ENCODE peak calls at places on chromosomes 13 and 19, in six cellular contexts. One of them, this sample, is unnamed.
A peak's percentile ranks its signal among the peaks of the same experiment; 100 is the strongest.

GRCh38 chr13:78398743-78399410 is 204.5 kb downstream of the POU4F1 start:
- DNase-seq in activated CD4-positive, alpha-beta T cell treated with anti-CD3 and anti-CD28 coated beads, Interleukin-2, amount 50 U/mL, for 24 hours: no peak
- DNase-seq in fibroblast of the aortic adventitia: no peak
- DNase-seq in posterior cingulate gyrus: no peak
- DNase-seq in neural crest cell: no peak
- DNase-seq in activated naive CD4-positive, alpha-beta T cell treated with anti-CD3 and anti-CD28 coated beads, Interleukin-2, amount 10 ng/mL, durations not matched to agents 7 days and 5 days: no peak
- DNase-seq in this sample: no peak

GRCh38 chr19:46813570-46814358 is 25.4 kb upstream of the SLC1A5 start:
- DNase-seq in activated CD4-positive, alpha-beta T cell treated with anti-CD3 and anti-CD28 coated beads, Interleukin-2, amount 50 U/mL, for 24 hours: no peak
- DNase-seq in fibroblast of the aortic adventitia: peak; percentile 37
- DNase-seq in posterior cingulate gyrus: no peak
- DNase-seq in activated naive CD4-positive, alpha-beta T cell treated with anti-CD3 and anti-CD28 coated beads, Interleukin-2, amount 10 ng/mL, durations not matched to agents 7 days and 5 days: no peak
- DNase-seq in neural crest cell: no peak
- DNase-seq in this sample: no peak

GRCh38 chr19:15841875-15842569 is 26.6 kb upstream of the OR10H1 start:
- DNase-seq in posterior cingulate gyrus: no peak
- DNase-seq in activated naive CD4-positive, alpha-beta T cell treated with anti-CD3 and anti-CD28 coated beads, Interleukin-2, amount 10 ng/mL, durations not matched to agents 7 days and 5 days: peak; percentile 27
- DNase-seq in activated CD4-positive, alpha-beta T cell treated with anti-CD3 and anti-CD28 coated beads, Interleukin-2, amount 50 U/mL, for 24 hours: no peak
- DNase-seq in neural crest cell: no peak
- DNase-seq in fibroblast of the aortic adventitia: no peak
- DNase-seq in this sample: no peak

GRCh38 chr19:7260161-7260560 is 34.1 kb downstream of the INSR start:
- DNase-seq in neural crest cell: no peak
- DNase-seq in posterior cingulate gyrus: peak; percentile 57
- DNase-seq in activated CD4-positive, alpha-beta T cell treated with anti-CD3 and anti-CD28 coated beads, Interleukin-2, amount 50 U/mL, for 24 hours: no peak
- DNase-seq in fibroblast of the aortic adventitia: no peak
- DNase-seq in activated naive CD4-positive, alpha-beta T cell treated with anti-CD3 and anti-CD28 coated beads, Interleukin-2, amount 10 ng/mL, durations not matched to agents 7 days and 5 days: no peak
- DNase-seq in this sample: no peak

GRCh38 chr19:41223431-41224234 is 4.6 kb downstream of the AXL start:
- DNase-seq in posterior cingulate gyrus: no peak
- DNase-seq in activated naive CD4-positive, alpha-beta T cell treated with anti-CD3 and anti-CD28 coated beads, Interleukin-2, amount 10 ng/mL, durations not matched to agents 7 days and 5 days: no peak
- DNase-seq in activated CD4-positive, alpha-beta T cell treated with anti-CD3 and anti-CD28 coated beads, Interleukin-2, amount 50 U/mL, for 24 hours: no peak
- DNase-seq in fibroblast of the aortic adventitia: peak; percentile 77
- DNase-seq in neural crest cell: no peak
- DNase-seq in this sample: peak; percentile 67

GRCh38 chr19:16888629-16889371 is at the start of gene F2RL3:
- DNase-seq in posterior cingulate gyrus: no peak
- DNase-seq in activated CD4-positive, alpha-beta T cell treated with anti-CD3 and anti-CD28 coated beads, Interleukin-2, amount 50 U/mL, for 24 hours: no peak
- DNase-seq in activated naive CD4-positive, alpha-beta T cell treated with anti-CD3 and anti-CD28 coated beads, Interleukin-2, amount 10 ng/mL, durations not matched to agents 7 days and 5 days: peak; percentile 39
- DNase-seq in fibroblast of the aortic adventitia: no peak
- DNase-seq in neural crest cell: no peak
- DNase-seq in this sample: no peak

GRCh38 chr13:50809133-50810090 is 34.1 kb downstream of the DLEU7 start:
- DNase-seq in activated CD4-positive, alpha-beta T cell treated with anti-CD3 and anti-CD28 coated beads, Interleukin-2, amount 50 U/mL, for 24 hours: no peak
- DNase-seq in activated naive CD4-positive, alpha-beta T cell treated with anti-CD3 and anti-CD28 coated beads, Interleukin-2, amount 10 ng/mL, durations not matched to agents 7 days and 5 days: no peak
- DNase-seq in posterior cingulate gyrus: no peak
- DNase-seq in fibroblast of the aortic adventitia: no peak
- DNase-seq in neural crest cell: no peak
- DNase-seq in this sample: no peak

GRCh38 chr13:78657699-78658629 is 991 bp downstream of the OBI1 start:
- DNase-seq in posterior cingulate gyrus: no peak
- DNase-seq in activated CD4-positive, alpha-beta T cell treated with anti-CD3 and anti-CD28 coated beads, Interleukin-2, amount 50 U/mL, for 24 hours: no peak
- DNase-seq in neural crest cell: no peak
- DNase-seq in activated naive CD4-positive, alpha-beta T cell treated with anti-CD3 and anti-CD28 coated beads, Interleukin-2, amount 10 ng/mL, durations not matched to agents 7 days and 5 days: no peak
- DNase-seq in fibroblast of the aortic adventitia: peak; percentile 16
- DNase-seq in this sample: peak; percentile 51

GRCh38 chr13:80586356-80586755 is 245.4 kb upstream of the SPRY2 start:
- DNase-seq in activated CD4-positive, alpha-beta T cell treated with anti-CD3 and anti-CD28 coated beads, Interleukin-2, amount 50 U/mL, for 24 hours: no peak
- DNase-seq in neural crest cell: no peak
- DNase-seq in activated naive CD4-positive, alpha-beta T cell treated with anti-CD3 and anti-CD28 coated beads, Interleukin-2, amount 10 ng/mL, durations not matched to agents 7 days and 5 days: no peak
- DNase-seq in fibroblast of the aortic adventitia: peak; percentile 27
- DNase-seq in posterior cingulate gyrus: no peak
- DNase-seq in this sample: no peak

GRCh38 chr13:30766957-30767603 is 31.7 kb downstream of the ALOX5AP start:
- DNase-seq in activated CD4-positive, alpha-beta T cell treated with anti-CD3 and anti-CD28 coated beads, Interleukin-2, amount 50 U/mL, for 24 hours: no peak
- DNase-seq in posterior cingulate gyrus: no peak
- DNase-seq in activated naive CD4-positive, alpha-beta T cell treated with anti-CD3 and anti-CD28 coated beads, Interleukin-2, amount 10 ng/mL, durations not matched to agents 7 days and 5 days: no peak
- DNase-seq in neural crest cell: no peak
- DNase-seq in fibroblast of the aortic adventitia: no peak
- DNase-seq in this sample: no peak

GRCh38 chr13:110426745-110427144 is 119.7 kb downstream of the COL4A2 start:
- DNase-seq in fibroblast of the aortic adventitia: no peak
- DNase-seq in posterior cingulate gyrus: no peak
- DNase-seq in neural crest cell: no peak
- DNase-seq in activated naive CD4-positive, alpha-beta T cell treated with anti-CD3 and anti-CD28 coated beads, Interleukin-2, amount 10 ng/mL, durations not matched to agents 7 days and 5 days: no peak
- DNase-seq in activated CD4-positive, alpha-beta T cell treated with anti-CD3 and anti-CD28 coated beads, Interleukin-2, amount 50 U/mL, for 24 hours: no peak
- DNase-seq in this sample: no peak

GRCh38 chr19:51687791-51688664 is 5.1 kb upstream of the SPACA6 start:
- DNase-seq in activated CD4-positive, alpha-beta T cell treated with anti-CD3 and anti-CD28 coated beads, Interleukin-2, amount 50 U/mL, for 24 hours: no peak
- DNase-seq in posterior cingulate gyrus: peak; percentile 91
- DNase-seq in activated naive CD4-positive, alpha-beta T cell treated with anti-CD3 and anti-CD28 coated beads, Interleukin-2, amount 10 ng/mL, durations not matched to agents 7 days and 5 days: no peak
- DNase-seq in neural crest cell: no peak
- DNase-seq in fibroblast of the aortic adventitia: peak; percentile 56
- DNase-seq in this sample: no peak

GRCh38 chr13:112995395-112996091 is 26.5 kb downstream of the MCF2L start:
- DNase-seq in neural crest cell: no peak
- DNase-seq in posterior cingulate gyrus: no peak
- DNase-seq in fibroblast of the aortic adventitia: no peak
- DNase-seq in activated CD4-positive, alpha-beta T cell treated with anti-CD3 and anti-CD28 coated beads, Interleukin-2, amount 50 U/mL, for 24 hours: no peak
- DNase-seq in activated naive CD4-positive, alpha-beta T cell treated with anti-CD3 and anti-CD28 coated beads, Interleukin-2, amount 10 ng/mL, durations not matched to agents 7 days and 5 days: no peak
- DNase-seq in this sample: no peak

GRCh38 chr13:46595918-46596315 is 42.9 kb downstream of the LRCH1 start:
- DNase-seq in neural crest cell: no peak
- DNase-seq in fibroblast of the aortic adventitia: no peak
- DNase-seq in posterior cingulate gyrus: no peak
- DNase-seq in activated CD4-positive, alpha-beta T cell treated with anti-CD3 and anti-CD28 coated beads, Interleukin-2, amount 50 U/mL, for 24 hours: no peak
- DNase-seq in activated naive CD4-positive, alpha-beta T cell treated with anti-CD3 and anti-CD28 coated beads, Interleukin-2, amount 10 ng/mL, durations not matched to agents 7 days and 5 days: no peak
- DNase-seq in this sample: no peak

GRCh38 chr19:3818479-3818878 is 32.3 kb upstream of the MATK start:
- DNase-seq in fibroblast of the aortic adventitia: peak; percentile 14
- DNase-seq in activated naive CD4-positive, alpha-beta T cell treated with anti-CD3 and anti-CD28 coated beads, Interleukin-2, amount 10 ng/mL, durations not matched to agents 7 days and 5 days: no peak
- DNase-seq in neural crest cell: no peak
- DNase-seq in posterior cingulate gyrus: no peak
- DNase-seq in activated CD4-positive, alpha-beta T cell treated with anti-CD3 and anti-CD28 coated beads, Interleukin-2, amount 50 U/mL, for 24 hours: peak; percentile 49
- DNase-seq in this sample: no peak

GRCh38 chr13:89279374-89279773 is 1608.2 kb downstream of the SLITRK5 start:
- DNase-seq in posterior cingulate gyrus: no peak
- DNase-seq in activated CD4-positive, alpha-beta T cell treated with anti-CD3 and anti-CD28 coated beads, Interleukin-2, amount 50 U/mL, for 24 hours: no peak
- DNase-seq in fibroblast of the aortic adventitia: no peak
- DNase-seq in activated naive CD4-positive, alpha-beta T cell treated with anti-CD3 and anti-CD28 coated beads, Interleukin-2, amount 10 ng/mL, durations not matched to agents 7 days and 5 days: no peak
- DNase-seq in neural crest cell: no peak
- DNase-seq in this sample: no peak

GRCh38 chr19:11070123-11070522 is 19.1 kb upstream of the LDLR start:
- DNase-seq in fibroblast of the aortic adventitia: no peak
- DNase-seq in posterior cingulate gyrus: no peak
- DNase-seq in neural crest cell: no peak
- DNase-seq in activated naive CD4-positive, alpha-beta T cell treated with anti-CD3 and anti-CD28 coated beads, Interleukin-2, amount 10 ng/mL, durations not matched to agents 7 days and 5 days: no peak
- DNase-seq in activated CD4-positive, alpha-beta T cell treated with anti-CD3 and anti-CD28 coated beads, Interleukin-2, amount 50 U/mL, for 24 hours: no peak
- DNase-seq in this sample: no peak

GRCh38 chr19:4575978-4576933 is 16.8 kb upstream of the SEMA6B start:
- DNase-seq in activated CD4-positive, alpha-beta T cell treated with anti-CD3 and anti-CD28 coated beads, Interleukin-2, amount 50 U/mL, for 24 hours: peak; percentile 46
- DNase-seq in activated naive CD4-positive, alpha-beta T cell treated with anti-CD3 and anti-CD28 coated beads, Interleukin-2, amount 10 ng/mL, durations not matched to agents 7 days and 5 days: peak; percentile 80
- DNase-seq in posterior cingulate gyrus: peak; percentile 91
- DNase-seq in neural crest cell: peak; percentile 88
- DNase-seq in fibroblast of the aortic adventitia: peak; percentile 60
- DNase-seq in this sample: no peak

GRCh38 chr19:35342430-35342829 is 5.3 kb upstream of the FFAR1 start:
- DNase-seq in activated naive CD4-positive, alpha-beta T cell treated with anti-CD3 and anti-CD28 coated beads, Interleukin-2, amount 10 ng/mL, durations not matched to agents 7 days and 5 days: no peak
- DNase-seq in neural crest cell: no peak
- DNase-seq in posterior cingulate gyrus: peak; percentile 67
- DNase-seq in activated CD4-positive, alpha-beta T cell treated with anti-CD3 and anti-CD28 coated beads, Interleukin-2, amount 50 U/mL, for 24 hours: no peak
- DNase-seq in fibroblast of the aortic adventitia: no peak
- DNase-seq in this sample: no peak

GRCh38 chr19:17097593-17098126 is 22.1 kb downstream of the MYO9B start:
- DNase-seq in fibroblast of the aortic adventitia: peak; percentile 46
- DNase-seq in activated CD4-positive, alpha-beta T cell treated with anti-CD3 and anti-CD28 coated beads, Interleukin-2, amount 50 U/mL, for 24 hours: no peak
- DNase-seq in neural crest cell: no peak
- DNase-seq in posterior cingulate gyrus: no peak
- DNase-seq in activated naive CD4-positive, alpha-beta T cell treated with anti-CD3 and anti-CD28 coated beads, Interleukin-2, amount 10 ng/mL, durations not matched to agents 7 days and 5 days: no peak
- DNase-seq in this sample: no peak

GRCh38 chr19:4878491-4878968 is 11.1 kb upstream of the PLIN3 start:
- DNase-seq in activated CD4-positive, alpha-beta T cell treated with anti-CD3 and anti-CD28 coated beads, Interleukin-2, amount 50 U/mL, for 24 hours: no peak
- DNase-seq in activated naive CD4-positive, alpha-beta T cell treated with anti-CD3 and anti-CD28 coated beads, Interleukin-2, amount 10 ng/mL, durations not matched to agents 7 days and 5 days: no peak
- DNase-seq in posterior cingulate gyrus: no peak
- DNase-seq in fibroblast of the aortic adventitia: no peak
- DNase-seq in neural crest cell: no peak
- DNase-seq in this sample: no peak

GRCh38 chr19:797528-798414 is 519 bp downstream of the PTBP1 start:
- DNase-seq in fibroblast of the aortic adventitia: peak; percentile 83
- DNase-seq in neural crest cell: peak; percentile 76
- DNase-seq in activated CD4-positive, alpha-beta T cell treated with anti-CD3 and anti-CD28 coated beads, Interleukin-2, amount 50 U/mL, for 24 hours: peak; percentile 84
- DNase-seq in activated naive CD4-positive, alpha-beta T cell treated with anti-CD3 and anti-CD28 coated beads, Interleukin-2, amount 10 ng/mL, durations not matched to agents 7 days and 5 days: peak; percentile 90
- DNase-seq in posterior cingulate gyrus: peak; percentile 95
- DNase-seq in this sample: no peak

GRCh38 chr13:46386996-46387851 is at the start of gene RUBCNL:
- DNase-seq in fibroblast of the aortic adventitia: no peak
- DNase-seq in posterior cingulate gyrus: peak; percentile 94
- DNase-seq in activated CD4-positive, alpha-beta T cell treated with anti-CD3 and anti-CD28 coated beads, Interleukin-2, amount 50 U/mL, for 24 hours: no peak
- DNase-seq in neural crest cell: peak; percentile 53
- DNase-seq in activated naive CD4-positive, alpha-beta T cell treated with anti-CD3 and anti-CD28 coated beads, Interleukin-2, amount 10 ng/mL, durations not matched to agents 7 days and 5 days: peak; percentile 34
- DNase-seq in this sample: no peak

GRCh38 chr19:34671972-34672371 is 5.0 kb downstream of the SCGB2B2 start:
- DNase-seq in posterior cingulate gyrus: no peak
- DNase-seq in neural crest cell: no peak
- DNase-seq in activated CD4-positive, alpha-beta T cell treated with anti-CD3 and anti-CD28 coated beads, Interleukin-2, amount 50 U/mL, for 24 hours: no peak
- DNase-seq in activated naive CD4-positive, alpha-beta T cell treated with anti-CD3 and anti-CD28 coated beads, Interleukin-2, amount 10 ng/mL, durations not matched to agents 7 days and 5 days: no peak
- DNase-seq in fibroblast of the aortic adventitia: no peak
- DNase-seq in this sample: no peak

GRCh38 chr13:51729853-51730553 is 74.0 kb downstream of the DHRS12 start:
- DNase-seq in fibroblast of the aortic adventitia: peak; percentile 84
- DNase-seq in activated naive CD4-positive, alpha-beta T cell treated with anti-CD3 and anti-CD28 coated beads, Interleukin-2, amount 10 ng/mL, durations not matched to agents 7 days and 5 days: peak; percentile 28
- DNase-seq in neural crest cell: no peak
- DNase-seq in posterior cingulate gyrus: no peak
- DNase-seq in activated CD4-positive, alpha-beta T cell treated with anti-CD3 and anti-CD28 coated beads, Interleukin-2, amount 50 U/mL, for 24 hours: peak; percentile 23
- DNase-seq in this sample: no peak

GRCh38 chr13:108268713-108269112 is 805 bp upstream of the TNFSF13B start:
- DNase-seq in posterior cingulate gyrus: no peak
- DNase-seq in activated naive CD4-positive, alpha-beta T cell treated with anti-CD3 and anti-CD28 coated beads, Interleukin-2, amount 10 ng/mL, durations not matched to agents 7 days and 5 days: no peak
- DNase-seq in fibroblast of the aortic adventitia: no peak
- DNase-seq in activated CD4-positive, alpha-beta T cell treated with anti-CD3 and anti-CD28 coated beads, Interleukin-2, amount 50 U/mL, for 24 hours: no peak
- DNase-seq in neural crest cell: no peak
- DNase-seq in this sample: no peak